ENCODE peak calls at places on chromosomes 16 and 17, in five cellular contexts. F, O, R, X and Z are unnamed samples.

GRCh38 chr17:49217651-49218413 is 7.3 kb downstream of the ABI3 start:
- DNase-seq in O (no peak), F (peak; percentile 66), X (peak; percentile 63), R (peak; percentile 93), Z (peak; percentile 87)

GRCh38 chr16:72884573-72884972 is 163.4 kb downstream of the ZFHX3 start:
- DNase-seq in X (no peak), O (no peak), F (no peak), R (no peak), Z (no peak)

GRCh38 chr17:45792995-45793755 is 9.1 kb downstream of the CRHR1 start:
- DNase-seq in R (no peak), X (no peak), F (no peak), O (no peak), Z (no peak)

GRCh38 chr16:86462334-86463084 is 47.8 kb upstream of the FOXF1 start:
- DNase-seq in F (peak; percentile 56), X (no peak), O (no peak), R (no peak), Z (no peak)

GRCh38 chr17:57955183-57955952 is at the start of gene CUEDC1:
- DNase-seq in O (peak; percentile 56), R (peak; percentile 94), X (peak; percentile 25), F (peak; percentile 82), Z (peak; percentile 83)

GRCh38 chr17:32281011-32281451 is 15.4 kb downstream of the RHBDL3 start:
- DNase-seq in O (peak; percentile 47), R (no peak), X (no peak), F (no peak), Z (no peak)

GRCh38 chr17:43768382-43768781 is 9.8 kb upstream of the SOST start:
- DNase-seq in F (peak; percentile 59), R (peak; percentile 75), X (no peak), O (no peak), Z (no peak)

GRCh38 chr16:67019171-67019570 is 9.8 kb upstream of the CBFB start:
- DNase-seq in R (no peak), O (no peak), X (no peak), F (no peak), Z (no peak)

GRCh38 chr16:48441106-48441505 is 55.9 kb upstream of the SIAH1 start:
- DNase-seq in O (no peak), F (no peak), X (no peak), R (no peak), Z (no peak)

GRCh38 chr17:78781339-78782304 is at the start of gene CYTH1:
- DNase-seq in X (no peak), O (peak; percentile 41), R (peak; percentile 94), F (peak; percentile 59), Z (peak; percentile 64)

GRCh38 chr16:51651061-51651466 is 500.0 kb upstream of the SALL1 start:
- DNase-seq in X (no peak), R (no peak), F (no peak), O (no peak), Z (no peak)

GRCh38 chr17:18191071-18191667 is 7.5 kb downstream of the ALKBH5 start:
- DNase-seq in R (no peak), O (peak; percentile 77), X (no peak), F (no peak), Z (no peak)

GRCh38 chr17:39164675-39165143 is 1.3 kb downstream of the ARL5C start:
- DNase-seq in X (peak; percentile 28), O (peak; percentile 86), R (peak; percentile 91), F (peak; percentile 88), Z (peak; percentile 85)

GRCh38 chr16:66594739-66595138 is 9.8 kb upstream of the CMTM3 start:
- DNase-seq in F (no peak), X (no peak), O (no peak), R (no peak), Z (no peak)

GRCh38 chr16:85389679-85390470 is 223.2 kb upstream of the GSE1 start:
- DNase-seq in O (no peak), X (no peak), R (peak; percentile 51), F (no peak), Z (peak; percentile 34)

GRCh38 chr17:41494524-41494923 is 4.8 kb upstream of the KRT36 start:
- DNase-seq in O (peak; percentile 12), R (no peak), F (no peak), X (no peak), Z (no peak)

GRCh38 chr16:75219838-75220237 is 1.1 kb downstream of the CTRB1 start:
- DNase-seq in X (no peak), F (no peak), R (no peak), O (no peak), Z (no peak)

GRCh38 chr16:81204794-81205680 is 33.5 kb upstream of the BCO1 start:
- DNase-seq in X (no peak), F (peak; percentile 36), R (no peak), O (peak; percentile 73), Z (no peak)

GRCh38 chr16:86019446-86020047 is 120.6 kb downstream of the IRF8 start:
- DNase-seq in O (no peak), R (no peak), X (no peak), F (no peak), Z (no peak)

GRCh38 chr16:3566990-3567389 is 10.2 kb downstream of the NLRC3 start:
- DNase-seq in X (no peak), O (no peak), F (no peak), R (peak; percentile 62), Z (peak; percentile 24)

GRCh38 chr17:55053855-55054254 is 85.3 kb downstream of the STXBP4 start:
- DNase-seq in O (peak; percentile 23), X (no peak), F (no peak), R (no peak), Z (no peak)

GRCh38 chr17:16406742-16407674 is 8.4 kb upstream of the TRPV2 start:
- DNase-seq in R (peak; percentile 75), F (peak; percentile 49), X (no peak), O (no peak), Z (no peak)

GRCh38 chr17:79979201-79979840 is 56.4 kb downstream of the TBC1D16 start:
- DNase-seq in F (no peak), X (no peak), O (no peak), R (no peak), Z (peak; percentile 50)

GRCh38 chr17:57406131-57406980 is 150.0 kb downstream of the MSI2 start:
- DNase-seq in X (no peak), R (no peak), F (no peak), O (no peak), Z (no peak)

GRCh38 chr16:51374790-51375189 is 223.7 kb upstream of the SALL1 start:
- DNase-seq in R (no peak), X (no peak), F (no peak), O (no peak), Z (no peak)

GRCh38 chr16:88296437-88297177 is 86.2 kb upstream of the ZNF469 start:
- DNase-seq in F (no peak), R (peak; percentile 47), O (no peak), X (no peak), Z (no peak)

GRCh38 chr17:17570798-17571716 is 20.5 kb downstream of the PEMT start:
- DNase-seq in F (no peak), O (no peak), R (no peak), X (no peak), Z (no peak)

GRCh38 chr17:40980594-40980993 is 3.5 kb downstream of the KRT40 start:
- DNase-seq in O (no peak), R (no peak), X (no peak), F (no peak), Z (no peak)

GRCh38 chr16:31128711-31129567 is 6.6 kb downstream of the PRSS8 start:
- DNase-seq in F (peak; percentile 79), O (no peak), X (no peak), R (peak; percentile 85), Z (peak; percentile 87)

DNA sequence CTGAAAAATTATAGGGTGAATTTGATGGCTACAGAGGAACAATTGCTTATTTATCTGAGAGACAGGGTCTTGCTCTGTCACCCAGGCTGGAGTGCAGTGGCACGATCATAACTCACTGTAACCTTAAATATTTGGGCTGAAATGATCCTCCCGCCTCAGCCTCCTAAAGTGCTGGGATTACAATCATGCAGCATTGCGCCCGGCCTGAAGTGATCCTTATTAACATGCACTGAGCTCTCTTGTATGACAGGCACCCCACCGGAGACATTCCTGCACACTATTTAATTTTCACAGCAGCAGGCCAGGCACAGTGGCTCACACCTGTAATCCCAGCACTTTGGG is 77.7 kb downstream of the CNGB1 start:
- DNase-seq in R (no peak), O (no peak), X (no peak), F (no peak), Z (no peak)
- H3K27ac ChIP-seq in R (peak overlapping the region; percentile 92), O (peak overlapping the region; percentile 90), X (no peak overlapping the region), F (peak overlapping the region; percentile 41), Z (peak overlapping the region; percentile 97)

GRCh38 chr17:29059281-29059680 is 16.3 kb downstream of the PIPOX start:
- DNase-seq in F (no peak), R (no peak), O (no peak), X (no peak), Z (no peak)

GRCh38 chr17:29051194-29051593 is 8.3 kb downstream of the PIPOX start:
- DNase-seq in X (no peak), O (no peak), R (no peak), F (no peak), Z (no peak)

GRCh38 chr17:29051731-29052130 is 8.8 kb downstream of the PIPOX start:
- DNase-seq in X (no peak), R (no peak), O (no peak), F (no peak), Z (no peak)

GRCh38 chr17:29050176-29050575 is 7.2 kb downstream of the PIPOX start:
- DNase-seq in R (no peak), O (no peak), F (no peak), X (no peak), Z (no peak)

GRCh38 chr17:29054835-29055234 is 11.9 kb downstream of the PIPOX start:
- DNase-seq in F (no peak), R (no peak), O (no peak), X (no peak), Z (no peak)
- H3K4me1 ChIP-seq in F (no peaks in the 10 kb centered on the region), R (no peaks in the 10 kb centered on the region), O (no peaks in the 10 kb centered on the region), X (no peaks in the 10 kb centered on the region), Z (no peaks in the 10 kb centered on the region)

GRCh38 chr16:13643412-13643811 is 276.5 kb upstream of the ERCC4 start:
- DNase-seq in O (no peak), F (no peak), X (no peak), R (no peak), Z (no peak)

GRCh38 chr16:13633381-13633861 is 286.5 kb upstream of the ERCC4 start:
- DNase-seq in O (no peak), R (no peak), X (no peak), F (no peak), Z (no peak)

GRCh38 chr16:13634921-13635320 is 285.0 kb upstream of the ERCC4 start:
- DNase-seq in F (no peak), X (no peak), R (no peak), O (no peak), Z (no peak)

GRCh38 chr16:13634253-13634652 is 285.7 kb upstream of the ERCC4 start:
- DNase-seq in R (no peak), O (no peak), X (no peak), F (no peak), Z (no peak)

DNA sequence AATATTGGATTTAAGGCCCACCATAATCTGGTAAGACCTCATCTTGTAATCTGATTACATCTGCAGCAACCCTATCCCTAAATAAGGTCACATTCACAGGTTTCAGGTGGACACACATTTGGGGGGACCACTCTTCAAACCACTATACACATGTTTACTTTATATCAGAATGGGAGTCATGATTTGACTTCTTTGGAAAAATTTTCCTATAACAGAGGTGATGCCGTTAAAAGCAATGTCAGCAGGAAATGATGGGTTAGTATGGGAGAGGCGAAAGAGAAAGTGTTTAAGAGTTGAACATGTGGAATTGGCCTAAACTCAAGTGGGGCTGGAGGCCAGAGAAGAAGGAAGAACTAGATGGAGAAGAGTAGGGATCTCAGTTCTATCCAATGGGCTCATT is 281.7 kb upstream of the ERCC4 start:
- DNase-seq in R (no peak), X (no peak), O (no peak), F (no peak), Z (no peak)
- H3K9me3 ChIP-seq in R (peaks cover 3% of the 10 kb centered on the region), X (no peaks in the 10 kb centered on the region), O (peaks cover 2% of the 10 kb centered on the region), F (no peaks in the 10 kb centered on the region), Z (no peaks in the 10 kb centered on the region)

GRCh38 chr17:31148205-31148604 is 53.4 kb downstream of the NF1 start:
- DNase-seq in O (no peak), X (no peak), R (no peak), F (no peak), Z (no peak)
- H3K27ac ChIP-seq in O (no peak overlapping the region), X (no peak overlapping the region), R (no peak overlapping the region), F (no peak overlapping the region), Z (no peak overlapping the region)